ENCODE peak calls at places on chromosomes 2 and 18, in eight cellular contexts. One of them, this sample, is unnamed.

GRCh38 chr18:23133860-23134779 is 1.2 kb upstream of the CABLES1 start:
- DNase-seq in endodermal cell: peak; percentile 96
- DNase-seq in HepG2: peak; percentile 91
- DNase-seq in GM13976: peak; percentile 87
- DNase-seq in lower lobe of right lung: peak; percentile 63
- DNase-seq in Caco-2: peak; percentile 86
- DNase-seq in heart left ventricle: no peak
- DNase-seq in WTC11: peak; percentile 73
- DNase-seq in this sample: peak; percentile 87

GRCh38 chr2:235537587-235537986 is 43.7 kb downstream of the AGAP1 start:
- DNase-seq in GM13976: no peak
- DNase-seq in endodermal cell: no peak
- DNase-seq in HepG2: no peak
- DNase-seq in lower lobe of right lung: no peak
- DNase-seq in WTC11: no peak
- DNase-seq in Caco-2: no peak
- DNase-seq in heart left ventricle: no peak
- DNase-seq in this sample: no peak

GRCh38 chr2:172438064-172438421 is 10.7 kb downstream of the ITGA6 start:
- DNase-seq in lower lobe of right lung: no peak
- DNase-seq in endodermal cell: no peak
- DNase-seq in WTC11: no peak
- DNase-seq in GM13976: no peak
- DNase-seq in Caco-2: no peak
- DNase-seq in HepG2: no peak
- DNase-seq in heart left ventricle: no peak
- DNase-seq in this sample: no peak

GRCh38 chr2:144523606-144524131 is 3.8 kb upstream of the ZEB2 start:
- DNase-seq in endodermal cell: peak; percentile 90
- DNase-seq in heart left ventricle: no peak
- DNase-seq in HepG2: no peak
- DNase-seq in lower lobe of right lung: no peak
- DNase-seq in WTC11: peak; percentile 56
- DNase-seq in Caco-2: no peak
- DNase-seq in GM13976: no peak
- DNase-seq in this sample: no peak

GRCh38 chr2:54809814-54810213 is 86.4 kb downstream of the EML6 start:
- DNase-seq in lower lobe of right lung: no peak
- DNase-seq in WTC11: no peak
- DNase-seq in HepG2: peak; percentile 16
- DNase-seq in GM13976: no peak
- DNase-seq in Caco-2: no peak
- DNase-seq in heart left ventricle: no peak
- DNase-seq in endodermal cell: no peak
- DNase-seq in this sample: no peak

GRCh38 chr18:8948471-8949149 is 153.9 kb upstream of the NDUFV2 start:
- DNase-seq in WTC11: no peak
- DNase-seq in lower lobe of right lung: no peak
- DNase-seq in HepG2: no peak
- DNase-seq in endodermal cell: no peak
- DNase-seq in heart left ventricle: no peak
- DNase-seq in GM13976: no peak
- DNase-seq in Caco-2: no peak
- DNase-seq in this sample: no peak

GRCh38 chr18:10170375-10170774 is 256.6 kb downstream of the VAPA start:
- DNase-seq in endodermal cell: no peak
- DNase-seq in GM13976: no peak
- DNase-seq in WTC11: no peak
- DNase-seq in heart left ventricle: no peak
- DNase-seq in lower lobe of right lung: no peak
- DNase-seq in Caco-2: no peak
- DNase-seq in HepG2: no peak
- DNase-seq in this sample: no peak

GRCh38 chr2:230134496-230135073 is 65.9 kb upstream of the SLC16A14 start:
- DNase-seq in GM13976: no peak
- DNase-seq in lower lobe of right lung: no peak
- DNase-seq in Caco-2: no peak
- DNase-seq in WTC11: no peak
- DNase-seq in endodermal cell: no peak
- DNase-seq in heart left ventricle: no peak
- DNase-seq in HepG2: no peak
- DNase-seq in this sample: no peak

GRCh38 chr2:17318013-17318412 is 200.2 kb downstream of the RAD51AP2 start:
- DNase-seq in heart left ventricle: no peak
- DNase-seq in WTC11: no peak
- DNase-seq in endodermal cell: no peak
- DNase-seq in Caco-2: no peak
- DNase-seq in lower lobe of right lung: no peak
- DNase-seq in HepG2: no peak
- DNase-seq in GM13976: no peak
- DNase-seq in this sample: no peak

GRCh38 chr2:190837991-190838390 is 42.6 kb upstream of the GLS start:
- DNase-seq in HepG2: no peak
- DNase-seq in Caco-2: no peak
- DNase-seq in endodermal cell: no peak
- DNase-seq in lower lobe of right lung: no peak
- DNase-seq in GM13976: no peak
- DNase-seq in WTC11: no peak
- DNase-seq in heart left ventricle: no peak
- DNase-seq in this sample: no peak

DNA sequence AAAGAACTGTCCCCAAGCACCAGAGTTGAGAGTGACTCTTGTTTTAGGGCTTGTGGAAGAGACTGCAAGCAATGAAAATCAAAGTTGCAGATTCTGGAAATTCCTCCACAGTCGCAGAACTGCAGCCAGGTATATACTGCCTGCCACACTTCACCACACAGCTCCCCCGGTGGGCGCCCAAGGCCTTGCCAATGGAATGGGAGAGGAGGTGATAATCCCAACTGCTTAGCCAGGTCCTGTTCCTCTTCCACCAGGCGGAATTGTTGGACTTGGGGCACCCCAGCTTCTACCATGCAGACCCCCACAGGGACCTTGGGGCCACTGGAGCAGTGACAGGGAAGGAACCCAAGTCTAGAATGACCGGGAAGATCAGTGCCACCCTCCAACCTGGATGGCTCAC is 4.8 kb upstream of the PDIA6 start:
- DNase-seq in lower lobe of right lung: no peak
- DNase-seq in HepG2: peak; percentile 54
- DNase-seq in endodermal cell: peak; percentile 92
- DNase-seq in GM13976: no peak
- DNase-seq in WTC11: peak; percentile 80
- DNase-seq in Caco-2: peak; percentile 78
- DNase-seq in heart left ventricle: no peak
- DNase-seq in this sample: no peak
- TF ChIP-seq CTCF in lower lobe of right lung: peak; percentile 19
- TF ChIP-seq CTCF in HepG2: peak; percentile 43
- TF ChIP-seq CTCF in endodermal cell: peak; percentile 85
- TF ChIP-seq CTCF in GM13976: peak; percentile 24
- TF ChIP-seq CTCF in WTC11: peak; percentile 49
- TF ChIP-seq CTCF in Caco-2: peak; percentile 51
- TF ChIP-seq CTCF in heart left ventricle: no peak
- TF ChIP-seq CTCF in this sample: peak; percentile 18

GRCh38 chr2:6356127-6356761 is 509.5 kb downstream of the CMPK2 start:
- DNase-seq in Caco-2: no peak
- DNase-seq in WTC11: no peak
- DNase-seq in lower lobe of right lung: no peak
- DNase-seq in endodermal cell: no peak
- DNase-seq in GM13976: no peak
- DNase-seq in HepG2: no peak
- DNase-seq in heart left ventricle: no peak
- DNase-seq in this sample: no peak
- TF ChIP-seq CTCF in Caco-2: no peak
- TF ChIP-seq CTCF in WTC11: no peak
- TF ChIP-seq CTCF in lower lobe of right lung: no peak
- TF ChIP-seq CTCF in endodermal cell: no peak
- TF ChIP-seq CTCF in GM13976: no peak
- TF ChIP-seq CTCF in HepG2: no peak
- TF ChIP-seq CTCF in heart left ventricle: no peak
- TF ChIP-seq CTCF in this sample: peak; percentile 10

DNA sequence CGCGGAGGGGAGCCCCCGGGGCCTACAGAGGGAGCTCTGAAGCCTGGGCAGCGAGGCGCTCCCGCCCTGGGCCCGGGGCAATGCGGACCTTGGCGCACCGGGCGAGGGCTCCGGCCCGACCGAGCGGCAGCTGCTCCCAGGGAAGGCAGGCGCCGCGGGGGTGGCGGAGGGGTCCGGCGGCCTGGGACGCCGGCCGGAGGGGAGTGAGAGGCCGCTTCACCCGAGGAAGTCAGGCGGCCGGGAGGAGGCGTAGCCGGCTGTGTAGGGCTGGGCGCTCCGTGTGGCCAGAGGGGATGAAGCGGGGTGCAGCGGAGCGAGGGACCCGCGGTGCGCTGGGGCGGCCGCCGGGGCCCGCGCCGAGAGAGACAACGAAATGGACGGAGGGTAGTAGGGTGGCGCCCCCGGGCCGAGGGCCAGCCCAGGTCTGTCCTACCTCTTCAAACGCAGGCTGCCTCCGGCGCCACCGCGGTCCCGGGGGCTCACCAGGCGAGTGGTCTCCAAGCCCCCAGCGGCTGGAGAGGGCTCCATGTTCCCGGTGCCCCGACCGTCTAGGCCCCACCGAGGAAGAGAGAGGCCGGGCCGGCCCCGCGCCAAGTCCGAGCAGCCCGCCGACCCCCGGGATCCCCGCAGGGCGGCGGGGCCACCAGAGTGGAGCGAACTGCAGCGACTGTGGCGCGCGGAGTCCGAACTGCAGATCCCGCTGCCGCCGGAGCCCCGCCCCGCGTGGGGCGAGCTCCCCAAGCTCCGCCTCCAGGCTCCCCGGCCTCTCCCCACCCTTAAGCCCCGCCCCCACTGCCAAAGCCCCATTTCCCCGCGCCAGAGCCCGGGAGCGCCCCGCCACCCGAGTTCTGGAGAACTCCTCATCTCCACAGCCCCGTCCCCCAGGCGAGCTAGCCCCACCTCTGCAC is at the start of gene SLC30A3:
- DNase-seq in GM13976: peak; percentile 92
- DNase-seq in heart left ventricle: peak; percentile 73
- DNase-seq in WTC11: peak; percentile 66
- DNase-seq in HepG2: no peak
- DNase-seq in lower lobe of right lung: peak; percentile 74
- DNase-seq in Caco-2: peak; percentile 66
- DNase-seq in endodermal cell: peak; percentile 79
- DNase-seq in this sample: peak; percentile 90
- TF ChIP-seq CTCF in GM13976: peak; percentile 3
- TF ChIP-seq CTCF in heart left ventricle: no peak
- TF ChIP-seq CTCF in WTC11: no peak
- TF ChIP-seq CTCF in HepG2: no peak
- TF ChIP-seq CTCF in lower lobe of right lung: no peak
- TF ChIP-seq CTCF in Caco-2: no peak
- TF ChIP-seq CTCF in endodermal cell: peak; percentile 43
- TF ChIP-seq CTCF in this sample: no peak

GRCh38 chr2:140808816-140809215 is 1322.0 kb downstream of the LRP1B start:
- DNase-seq in GM13976: no peak
- DNase-seq in HepG2: peak; percentile 8
- DNase-seq in heart left ventricle: no peak
- DNase-seq in WTC11: no peak
- DNase-seq in endodermal cell: no peak
- DNase-seq in Caco-2: peak; percentile 6
- DNase-seq in lower lobe of right lung: no peak
- DNase-seq in this sample: no peak
- TF ChIP-seq CTCF in GM13976: no peak
- TF ChIP-seq CTCF in HepG2: no peak
- TF ChIP-seq CTCF in heart left ventricle: no peak
- TF ChIP-seq CTCF in WTC11: no peak
- TF ChIP-seq CTCF in endodermal cell: peak; percentile 72
- TF ChIP-seq CTCF in Caco-2: no peak
- TF ChIP-seq CTCF in lower lobe of right lung: no peak
- TF ChIP-seq CTCF in this sample: no peak

DNA sequence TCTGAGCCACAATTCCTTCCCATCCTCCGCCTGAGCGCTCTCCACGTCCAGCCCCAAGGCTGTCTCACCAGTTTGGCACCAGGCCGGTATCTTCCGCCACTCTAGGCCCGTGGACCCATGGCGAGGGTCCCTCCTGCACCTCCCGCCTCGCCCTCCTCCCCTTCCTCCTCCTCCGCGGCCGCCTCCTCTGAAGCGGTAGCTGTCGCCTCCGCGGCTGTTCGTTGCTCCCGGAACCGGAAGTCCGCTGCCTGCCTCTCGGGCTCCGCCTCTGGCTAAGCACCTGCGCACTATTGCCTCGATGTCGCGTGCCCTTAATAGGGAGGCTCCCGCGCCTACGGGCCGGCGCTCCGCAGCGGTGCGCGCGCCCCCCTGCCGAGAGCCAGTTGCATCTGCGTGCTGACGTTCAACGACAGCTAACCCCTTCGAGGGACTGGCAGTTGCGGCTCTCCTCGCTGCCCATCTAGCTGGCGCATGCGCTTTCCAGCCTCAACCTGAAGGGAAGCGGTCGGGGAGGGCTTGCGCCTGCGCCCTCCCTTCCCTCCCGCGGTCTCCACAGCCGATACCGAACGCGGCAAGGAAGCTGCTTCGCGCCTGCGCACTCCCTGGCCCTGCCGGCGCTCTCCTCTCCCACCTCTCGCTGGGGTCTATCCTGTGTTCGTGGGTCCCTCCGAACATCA is at the start of gene MBD1:
- DNase-seq in endodermal cell: peak; percentile 97
- DNase-seq in Caco-2: peak; percentile 88
- DNase-seq in WTC11: peak; percentile 93
- DNase-seq in GM13976: peak; percentile 98
- DNase-seq in HepG2: peak; percentile 93
- DNase-seq in lower lobe of right lung: peak; percentile 98
- DNase-seq in heart left ventricle: peak; percentile 97
- DNase-seq in this sample: peak; percentile 98
- TF ChIP-seq CTCF in endodermal cell: peak; percentile 50
- TF ChIP-seq CTCF in Caco-2: no peak
- TF ChIP-seq CTCF in WTC11: no peak
- TF ChIP-seq CTCF in GM13976: no peak
- TF ChIP-seq CTCF in HepG2: peak; percentile 66
- TF ChIP-seq CTCF in lower lobe of right lung: peak; percentile 50
- TF ChIP-seq CTCF in heart left ventricle: peak; percentile 23
- TF ChIP-seq CTCF in this sample: no peak

GRCh38 chr2:1569879-1570450 is 156.7 kb downstream of the TPO start:
- DNase-seq in lower lobe of right lung: no peak
- DNase-seq in endodermal cell: peak; percentile 44
- DNase-seq in Caco-2: no peak
- DNase-seq in heart left ventricle: no peak
- DNase-seq in HepG2: no peak
- DNase-seq in GM13976: no peak
- DNase-seq in WTC11: no peak
- DNase-seq in this sample: no peak
- TF ChIP-seq CTCF in lower lobe of right lung: no peak
- TF ChIP-seq CTCF in endodermal cell: no peak
- TF ChIP-seq CTCF in Caco-2: no peak
- TF ChIP-seq CTCF in heart left ventricle: no peak
- TF ChIP-seq CTCF in HepG2: no peak
- TF ChIP-seq CTCF in GM13976: no peak
- TF ChIP-seq CTCF in WTC11: no peak
- TF ChIP-seq CTCF in this sample: no peak